ENCODE peak calls at places on chromosomes 5 and 9, in ten cellular contexts. One of them, this sample, is unnamed.

GRCh38 chr5:13591621-13592020 is 352.9 kb downstream of the DNAH5 start:
- DNase-seq in breast epithelium: no peak
- DNase-seq in GF-D8: peak
- DNase-seq in amniotic stem cell: no peak
- DNase-seq in skeletal muscle cell: peak
- DNase-seq in T-helper 1 cell: no peak
- DNase-seq in HFFc6: peak
- DNase-seq in kidney tubule cell: peak
- DNase-seq in NCI-H2081: no peak
- DNase-seq in GM12878: no peak
- DNase-seq in this sample: no peak

GRCh38 chr9:101840694-101841188 is 102.3 kb upstream of the GRIN3A start:
- DNase-seq in breast epithelium: no peak
- DNase-seq in GF-D8: no peak
- DNase-seq in amniotic stem cell: no peak
- DNase-seq in skeletal muscle cell: no peak
- DNase-seq in T-helper 1 cell: no peak
- DNase-seq in HFFc6: no peak
- DNase-seq in kidney tubule cell: no peak
- DNase-seq in NCI-H2081: no peak
- DNase-seq in GM12878: no peak
- DNase-seq in this sample: no peak

GRCh38 chr5:43316421-43316820 is 3.2 kb upstream of the HMGCS1 start:
- DNase-seq in breast epithelium: no peak
- DNase-seq in GF-D8: no peak
- DNase-seq in amniotic stem cell: no peak
- DNase-seq in skeletal muscle cell: no peak
- DNase-seq in T-helper 1 cell: no peak
- DNase-seq in HFFc6: no peak
- DNase-seq in kidney tubule cell: peak
- DNase-seq in NCI-H2081: no peak
- DNase-seq in GM12878: no peak
- DNase-seq in this sample: no peak

GRCh38 chr5:1750469-1750868 is 49.2 kb downstream of the MRPL36 start:
- DNase-seq in breast epithelium: no peak
- DNase-seq in GF-D8: no peak
- DNase-seq in amniotic stem cell: no peak
- DNase-seq in skeletal muscle cell: no peak
- DNase-seq in T-helper 1 cell: no peak
- DNase-seq in HFFc6: no peak
- DNase-seq in kidney tubule cell: no peak
- DNase-seq in NCI-H2081: no peak
- DNase-seq in GM12878: no peak
- DNase-seq in this sample: no peak

GRCh38 chr9:106284300-106284699 is 578.7 kb upstream of the ZNF462 start:
- DNase-seq in breast epithelium: no peak
- DNase-seq in GF-D8: no peak
- DNase-seq in amniotic stem cell: no peak
- DNase-seq in skeletal muscle cell: no peak
- DNase-seq in T-helper 1 cell: no peak
- DNase-seq in HFFc6: no peak
- DNase-seq in kidney tubule cell: peak
- DNase-seq in NCI-H2081: no peak
- DNase-seq in GM12878: no peak
- DNase-seq in this sample: no peak

GRCh38 chr5:149040421-149040820 is 22.4 kb downstream of the SH3TC2 start:
- DNase-seq in breast epithelium: no peak
- DNase-seq in GF-D8: no peak
- DNase-seq in amniotic stem cell: no peak
- DNase-seq in skeletal muscle cell: no peak
- DNase-seq in T-helper 1 cell: no peak
- DNase-seq in HFFc6: no peak
- DNase-seq in kidney tubule cell: no peak
- DNase-seq in NCI-H2081: no peak
- DNase-seq in GM12878: no peak
- DNase-seq in this sample: no peak

GRCh38 chr9:111645806-111646205 is 14.7 kb downstream of the DNAJC25 start:
- DNase-seq in breast epithelium: no peak
- DNase-seq in GF-D8: no peak
- DNase-seq in amniotic stem cell: no peak
- DNase-seq in skeletal muscle cell: no peak
- DNase-seq in T-helper 1 cell: no peak
- DNase-seq in HFFc6: no peak
- DNase-seq in kidney tubule cell: no peak
- DNase-seq in NCI-H2081: no peak
- DNase-seq in GM12878: no peak
- DNase-seq in this sample: no peak

GRCh38 chr9:121260457-121261106 is 7.4 kb upstream of the GSN start:
- DNase-seq in breast epithelium: no peak
- DNase-seq in GF-D8: no peak
- DNase-seq in amniotic stem cell: no peak
- DNase-seq in skeletal muscle cell: no peak
- DNase-seq in T-helper 1 cell: no peak
- DNase-seq in HFFc6: no peak
- DNase-seq in kidney tubule cell: no peak
- DNase-seq in NCI-H2081: no peak
- DNase-seq in GM12878: no peak
- DNase-seq in this sample: no peak

GRCh38 chr5:173472164-173472563 is 143.9 kb upstream of the STC2 start:
- DNase-seq in breast epithelium: peak
- DNase-seq in GF-D8: no peak
- DNase-seq in amniotic stem cell: peak
- DNase-seq in skeletal muscle cell: peak
- DNase-seq in T-helper 1 cell: no peak
- DNase-seq in HFFc6: peak
- DNase-seq in kidney tubule cell: peak
- DNase-seq in NCI-H2081: no peak
- DNase-seq in GM12878: no peak
- DNase-seq in this sample: no peak